ENCODE peak calls at places on chromosomes 12 and 14, in nine cellular contexts. N, J, H, Z, U, R, T, E and B are unnamed samples.

GRCh38 chr14:93525691-93526451 is 95.1 kb downstream of the UNC79 start:
- DNase-seq in Z (no peak), H (no peak), T (no peak), U (no peak), R (no peak), N (no peak), J (no peak), E (no peak), B (no peak)

GRCh38 chr12:105067511-105068031 is 16.7 kb downstream of the ALDH1L2 start:
- DNase-seq in J (no peak), Z (no peak), R (no peak), E (no peak), T (no peak), N (no peak), U (peak; percentile 71), H (no peak), B (no peak)

GRCh38 chr12:49949124-49949845 is 1.3 kb upstream of the AQP2 start:
- DNase-seq in J (no peak), R (no peak), H (no peak), T (no peak), U (no peak), Z (no peak), N (no peak), E (no peak), B (no peak)

GRCh38 chr12:10205251-10205807 is 7.3 kb upstream of the GABARAPL1 start:
- DNase-seq in Z (no peak), J (no peak), T (no peak), E (no peak), H (no peak), R (no peak), U (no peak), N (no peak), B (no peak)

GRCh38 chr14:73168274-73168673 is 32.0 kb downstream of the PSEN1 start:
- DNase-seq in J (no peak), Z (no peak), T (no peak), N (no peak), R (no peak), E (no peak), U (no peak), H (no peak), B (no peak)

GRCh38 chr14:26444745-26445144 is 153.1 kb downstream of the NOVA1 start:
- DNase-seq in H (no peak), Z (no peak), E (no peak), U (no peak), T (no peak), N (peak; percentile 71), J (no peak), R (no peak), B (no peak)

GRCh38 chr12:96587691-96588090 is 98.3 kb downstream of the CFAP54 start:
- DNase-seq in N (no peak), Z (no peak), H (no peak), R (no peak), T (no peak), E (no peak), J (no peak), U (no peak), B (no peak)

GRCh38 chr12:43444940-43445564 is 107.0 kb downstream of the ADAMTS20 start:
- DNase-seq in Z (peak; percentile 71), E (no peak), R (peak; percentile 42), J (peak; percentile 26), U (peak; percentile 18), H (peak; percentile 35), T (no peak), N (peak; percentile 74), B (peak; percentile 8)

GRCh38 chr12:131091976-131092691 is 138.4 kb downstream of the ADGRD1 start:
- DNase-seq in E (no peak), H (no peak), T (peak; percentile 17), R (no peak), J (peak; percentile 7), N (no peak), U (no peak), Z (peak; percentile 38), B (no peak)

GRCh38 chr12:74317078-74317581 is 220.5 kb upstream of the ATXN7L3B start:
- DNase-seq in R (no peak), E (no peak), J (peak; percentile 35), N (peak; percentile 66), H (no peak), U (no peak), T (no peak), Z (peak; percentile 4), B (no peak)

GRCh38 chr14:97713023-97713422 is 915.8 kb downstream of the VRK1 start:
- DNase-seq in H (no peak), T (no peak), U (no peak), Z (no peak), J (no peak), R (no peak), N (no peak), E (no peak), B (no peak)

GRCh38 chr12:46915082-46915481 is 89.3 kb upstream of the SLC38A4 start:
- DNase-seq in E (no peak), U (peak; percentile 41), N (no peak), Z (no peak), J (peak; percentile 17), H (peak; percentile 28), R (no peak), T (no peak), B (peak; percentile 76)

GRCh38 chr14:100004392-100004791 is 60.8 kb upstream of the EVL start:
- DNase-seq in Z (no peak), H (no peak), J (no peak), N (no peak), R (no peak), E (no peak), T (no peak), U (no peak), B (no peak)

GRCh38 chr14:43539210-43539609 is 967.9 kb downstream of the FSCB start:
- DNase-seq in U (no peak), Z (no peak), T (no peak), J (no peak), N (peak; percentile 66), R (no peak), E (no peak), H (no peak), B (no peak)

GRCh38 chr12:70196732-70197361 is 46.4 kb upstream of the CNOT2 start:
- DNase-seq in E (no peak), N (no peak), H (no peak), J (no peak), U (no peak), Z (no peak), T (no peak), R (no peak), B (no peak)

GRCh38 chr12:106583578-106584103 is 837 bp downstream of the RFX4 start:
- DNase-seq in H (no peak), J (no peak), E (no peak), Z (no peak), R (no peak), T (no peak), N (peak; percentile 29), U (no peak), B (no peak)

GRCh38 chr14:64641760-64642159 is 62.5 kb upstream of the PLEKHG3 start:
- DNase-seq in R (no peak), U (no peak), E (no peak), Z (no peak), T (no peak), N (no peak), J (no peak), H (no peak), B (no peak)

GRCh38 chr14:103545219-103545914 is 16.4 kb downstream of the TRMT61A start:
- DNase-seq in T (no peak), U (no peak), J (no peak), E (no peak), N (no peak), H (no peak), R (no peak), Z (no peak), B (no peak)

GRCh38 chr12:98752726-98753125 is 107.6 kb downstream of the APAF1 start:
- DNase-seq in U (no peak), H (no peak), E (no peak), N (no peak), Z (no peak), R (no peak), J (no peak), T (no peak), B (peak; percentile 78)

GRCh38 chr12:20711846-20712245 is 16.7 kb downstream of the SLCO1C1 start:
- DNase-seq in H (no peak), E (no peak), Z (no peak), N (no peak), J (no peak), T (no peak), R (no peak), U (no peak), B (no peak)

GRCh38 chr12:20718294-20718693 is 23.2 kb downstream of the SLCO1C1 start:
- DNase-seq in T (no peak), H (no peak), U (no peak), N (no peak), J (no peak), E (no peak), Z (no peak), R (no peak), B (no peak)

GRCh38 chr12:20716985-20717384 is 21.9 kb downstream of the SLCO1C1 start:
- DNase-seq in R (no peak), U (no peak), Z (no peak), J (no peak), E (no peak), N (no peak), T (no peak), H (no peak), B (no peak)

DNA sequence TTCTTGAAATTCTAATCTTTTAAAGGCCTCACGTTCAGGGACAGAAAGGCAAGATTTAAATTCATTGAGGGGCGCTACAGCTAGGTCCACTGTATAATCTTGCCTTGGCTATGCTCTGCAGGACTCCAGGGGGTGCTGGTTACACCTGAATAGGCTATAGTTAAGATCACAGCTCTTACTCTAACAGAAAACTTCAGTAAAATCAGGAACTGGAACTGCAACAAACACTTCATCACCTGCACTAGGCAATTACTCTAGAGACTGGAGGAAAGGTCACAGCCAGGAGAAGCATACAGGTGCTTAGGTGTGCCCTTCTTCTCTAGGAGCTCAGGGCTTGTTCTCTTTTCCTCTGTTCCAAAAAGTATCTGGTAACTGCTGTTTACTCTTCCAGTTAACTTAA is 20.9 kb downstream of the SLCO1C1 start:
- DNase-seq in U (no peak), R (no peak), H (peak; percentile 49), J (no peak), Z (peak; percentile 2), E (no peak), T (no peak), N (peak; percentile 5), B (no peak)
- TF ChIP-seq CTCF in U (no peak), R (no peak), H (peak; percentile 20), J (no peak), Z (peak; percentile 6), E (no peak), T (no peak), N (no peak), B (no peak)

GRCh38 chr12:67741234-67741633 is 92.7 kb downstream of the DYRK2 start:
- DNase-seq in U (no peak), Z (no peak), J (no peak), N (no peak), E (no peak), H (no peak), R (no peak), T (no peak), B (no peak)
- H3K4me3 ChIP-seq in U (no peak overlapping the region), Z (no peak overlapping the region), J (no peak overlapping the region), N (no peak overlapping the region), E (no peak overlapping the region), H (no peak overlapping the region), R (no peak overlapping the region), T (no peak overlapping the region), B (no peak overlapping the region)

GRCh38 chr12:3097836-3098235 is 20.7 kb downstream of the TSPAN9 start:
- DNase-seq in J (no peak), Z (peak; percentile 27), E (no peak), T (peak; percentile 47), N (no peak), H (no peak), U (no peak), R (no peak), B (no peak)
- TF ChIP-seq CTCF in J (no peak), Z (no peak), E (no peak), T (no peak), N (no peak), H (no peak), U (no peak), R (no peak), B (no peak)

GRCh38 chr12:130070017-130070653 is 92.1 kb upstream of the FZD10 start:
- DNase-seq in J (no peak), U (no peak), Z (no peak), R (no peak), H (no peak), T (no peak), E (no peak), N (peak; percentile 26), B (no peak)
- H3K4me3 ChIP-seq in J (no peak overlapping the region), U (no peak overlapping the region), Z (no peak overlapping the region), R (no peak overlapping the region), H (no peak overlapping the region), T (peak overlapping the region; percentile 34), E (peak overlapping the region; percentile 47), N (no peak overlapping the region), B (no peak overlapping the region)